ENCODE peak calls at places on chromosomes 4 and X, in nine cellular contexts. One of them, this sample, is unnamed.

GRCh38 chr4:114208747-114209146 is 229.3 kb upstream of the ARSJ start:
- DNase-seq in heart left ventricle: no peak
- DNase-seq in left lung: no peak
- DNase-seq in lower leg skin: no peak
- DNase-seq in endothelial cell: no peak
- DNase-seq in GM23338: no peak
- DNase-seq in AG04450: no peak
- DNase-seq in WERI-Rb-1: no peak
- DNase-seq in stomach: no peak
- DNase-seq in this sample: no peak

GRCh38 chrX:46180258-46180687 is 364.9 kb downstream of the ZNF674 start:
- DNase-seq in heart left ventricle: no peak
- DNase-seq in left lung: peak
- DNase-seq in lower leg skin: no peak
- DNase-seq in endothelial cell: no peak
- DNase-seq in GM23338: no peak
- DNase-seq in AG04450: no peak
- DNase-seq in WERI-Rb-1: no peak
- DNase-seq in stomach: no peak
- DNase-seq in this sample: no peak

GRCh38 chrX:150886381-150886780 is 12.1 kb downstream of the CD99L2 start:
- DNase-seq in heart left ventricle: no peak
- DNase-seq in left lung: no peak
- DNase-seq in lower leg skin: no peak
- DNase-seq in endothelial cell: no peak
- DNase-seq in GM23338: no peak
- DNase-seq in AG04450: no peak
- DNase-seq in WERI-Rb-1: no peak
- DNase-seq in stomach: no peak
- DNase-seq in this sample: no peak

GRCh38 chr4:39620551-39620950 is 18.1 kb downstream of the SMIM14 start:
- DNase-seq in heart left ventricle: no peak
- DNase-seq in left lung: no peak
- DNase-seq in lower leg skin: no peak
- DNase-seq in endothelial cell: no peak
- DNase-seq in GM23338: no peak
- DNase-seq in AG04450: no peak
- DNase-seq in WERI-Rb-1: no peak
- DNase-seq in stomach: no peak
- DNase-seq in this sample: no peak

GRCh38 chr4:38281416-38282071 is 321.3 kb downstream of the PTTG2 start:
- DNase-seq in heart left ventricle: no peak
- DNase-seq in left lung: no peak
- DNase-seq in lower leg skin: no peak
- DNase-seq in endothelial cell: no peak
- DNase-seq in GM23338: no peak
- DNase-seq in AG04450: no peak
- DNase-seq in WERI-Rb-1: no peak
- DNase-seq in stomach: no peak
- DNase-seq in this sample: no peak

GRCh38 chrX:30513284-30513683 is 64.3 kb downstream of the TASL start:
- DNase-seq in heart left ventricle: no peak
- DNase-seq in left lung: no peak
- DNase-seq in lower leg skin: no peak
- DNase-seq in endothelial cell: no peak
- DNase-seq in GM23338: peak
- DNase-seq in AG04450: no peak
- DNase-seq in WERI-Rb-1: no peak
- DNase-seq in stomach: no peak
- DNase-seq in this sample: no peak

GRCh38 chr4:77169496-77169895 is 12.5 kb downstream of the CCNG2 start:
- DNase-seq in heart left ventricle: no peak
- DNase-seq in left lung: no peak
- DNase-seq in lower leg skin: no peak
- DNase-seq in endothelial cell: no peak
- DNase-seq in GM23338: no peak
- DNase-seq in AG04450: peak
- DNase-seq in WERI-Rb-1: peak
- DNase-seq in stomach: no peak
- DNase-seq in this sample: no peak

GRCh38 chrX:35439692-35440091 is 358.4 kb upstream of the MAGEB16 start:
- DNase-seq in heart left ventricle: no peak
- DNase-seq in left lung: no peak
- DNase-seq in lower leg skin: no peak
- DNase-seq in endothelial cell: no peak
- DNase-seq in GM23338: no peak
- DNase-seq in AG04450: no peak
- DNase-seq in WERI-Rb-1: no peak
- DNase-seq in stomach: no peak
- DNase-seq in this sample: no peak

GRCh38 chrX:7582191-7582590 is 260.8 kb upstream of the VCX start:
- DNase-seq in heart left ventricle: no peak
- DNase-seq in left lung: no peak
- DNase-seq in lower leg skin: no peak
- DNase-seq in endothelial cell: no peak
- DNase-seq in GM23338: no peak
- DNase-seq in AG04450: no peak
- DNase-seq in WERI-Rb-1: no peak
- DNase-seq in stomach: no peak
- DNase-seq in this sample: no peak

GRCh38 chr4:42397256-42397634 is at the start of gene SHISA3:
- DNase-seq in heart left ventricle: no peak
- DNase-seq in left lung: no peak
- DNase-seq in lower leg skin: no peak
- DNase-seq in endothelial cell: peak
- DNase-seq in GM23338: peak
- DNase-seq in AG04450: no peak
- DNase-seq in WERI-Rb-1: peak
- DNase-seq in stomach: no peak
- DNase-seq in this sample: no peak

GRCh38 chr4:100742045-100742444 is 224.2 kb upstream of the EMCN start:
- DNase-seq in heart left ventricle: peak
- DNase-seq in left lung: no peak
- DNase-seq in lower leg skin: no peak
- DNase-seq in endothelial cell: no peak
- DNase-seq in GM23338: peak
- DNase-seq in AG04450: no peak
- DNase-seq in WERI-Rb-1: no peak
- DNase-seq in stomach: no peak
- DNase-seq in this sample: no peak

GRCh38 chr4:158821228-158822009 is 52.6 kb downstream of the FNIP2 start:
- DNase-seq in heart left ventricle: no peak
- DNase-seq in left lung: no peak
- DNase-seq in lower leg skin: no peak
- DNase-seq in endothelial cell: no peak
- DNase-seq in GM23338: no peak
- DNase-seq in AG04450: no peak
- DNase-seq in WERI-Rb-1: no peak
- DNase-seq in stomach: no peak
- DNase-seq in this sample: no peak

GRCh38 chr4:2825184-2825506 is 18.5 kb upstream of the ADD1 start:
- DNase-seq in heart left ventricle: no peak
- DNase-seq in left lung: no peak
- DNase-seq in lower leg skin: no peak
- DNase-seq in endothelial cell: no peak
- DNase-seq in GM23338: no peak
- DNase-seq in AG04450: no peak
- DNase-seq in WERI-Rb-1: no peak
- DNase-seq in stomach: no peak
- DNase-seq in this sample: no peak

GRCh38 chrX:27883468-27884092 is 75.8 kb downstream of the MAGEB10 start:
- DNase-seq in heart left ventricle: no peak
- DNase-seq in left lung: no peak
- DNase-seq in lower leg skin: no peak
- DNase-seq in endothelial cell: no peak
- DNase-seq in GM23338: peak
- DNase-seq in AG04450: no peak
- DNase-seq in WERI-Rb-1: no peak
- DNase-seq in stomach: no peak
- DNase-seq in this sample: no peak

GRCh38 chr4:25879587-25879986 is 16.8 kb upstream of the SEL1L3 start:
- DNase-seq in heart left ventricle: no peak
- DNase-seq in left lung: no peak
- DNase-seq in lower leg skin: no peak
- DNase-seq in endothelial cell: no peak
- DNase-seq in GM23338: no peak
- DNase-seq in AG04450: no peak
- DNase-seq in WERI-Rb-1: no peak
- DNase-seq in stomach: no peak
- DNase-seq in this sample: no peak

GRCh38 chr4:52780206-52780605 is 29.0 kb upstream of the ERVMER34-1 start:
- DNase-seq in heart left ventricle: peak
- DNase-seq in left lung: no peak
- DNase-seq in lower leg skin: peak
- DNase-seq in endothelial cell: no peak
- DNase-seq in GM23338: no peak
- DNase-seq in AG04450: peak
- DNase-seq in WERI-Rb-1: no peak
- DNase-seq in stomach: no peak
- DNase-seq in this sample: no peak

GRCh38 chr4:78889955-78890354 is 49.3 kb downstream of the PAQR3 start:
- DNase-seq in heart left ventricle: no peak
- DNase-seq in left lung: no peak
- DNase-seq in lower leg skin: no peak
- DNase-seq in endothelial cell: no peak
- DNase-seq in GM23338: no peak
- DNase-seq in AG04450: no peak
- DNase-seq in WERI-Rb-1: no peak
- DNase-seq in stomach: no peak
- DNase-seq in this sample: no peak

GRCh38 chrX:68936608-68937007 is 107.8 kb downstream of the EFNB1 start:
- DNase-seq in heart left ventricle: no peak
- DNase-seq in left lung: no peak
- DNase-seq in lower leg skin: peak
- DNase-seq in endothelial cell: no peak
- DNase-seq in GM23338: no peak
- DNase-seq in AG04450: peak
- DNase-seq in WERI-Rb-1: no peak
- DNase-seq in stomach: peak
- DNase-seq in this sample: no peak

GRCh38 chr4:66564901-66565648 is 894.8 kb upstream of the EPHA5 start:
- DNase-seq in heart left ventricle: no peak
- DNase-seq in left lung: no peak
- DNase-seq in lower leg skin: no peak
- DNase-seq in endothelial cell: no peak
- DNase-seq in GM23338: no peak
- DNase-seq in AG04450: no peak
- DNase-seq in WERI-Rb-1: no peak
- DNase-seq in stomach: no peak
- DNase-seq in this sample: no peak

GRCh38 chrX:31658360-31658759 is 586.5 kb upstream of the FTHL17 start:
- DNase-seq in heart left ventricle: no peak
- DNase-seq in left lung: no peak
- DNase-seq in lower leg skin: no peak
- DNase-seq in endothelial cell: no peak
- DNase-seq in GM23338: peak
- DNase-seq in AG04450: no peak
- DNase-seq in WERI-Rb-1: no peak
- DNase-seq in stomach: no peak
- DNase-seq in this sample: no peak
- TF ChIP-seq CTCF in heart left ventricle: peak
- TF ChIP-seq CTCF in left lung: peak
- TF ChIP-seq CTCF in lower leg skin: no peak
- TF ChIP-seq CTCF in endothelial cell: peak
- TF ChIP-seq CTCF in GM23338: peak
- TF ChIP-seq CTCF in AG04450: peak
- TF ChIP-seq CTCF in WERI-Rb-1: no peak
- TF ChIP-seq CTCF in stomach: peak
- TF ChIP-seq CTCF in this sample: no peak

DNA sequence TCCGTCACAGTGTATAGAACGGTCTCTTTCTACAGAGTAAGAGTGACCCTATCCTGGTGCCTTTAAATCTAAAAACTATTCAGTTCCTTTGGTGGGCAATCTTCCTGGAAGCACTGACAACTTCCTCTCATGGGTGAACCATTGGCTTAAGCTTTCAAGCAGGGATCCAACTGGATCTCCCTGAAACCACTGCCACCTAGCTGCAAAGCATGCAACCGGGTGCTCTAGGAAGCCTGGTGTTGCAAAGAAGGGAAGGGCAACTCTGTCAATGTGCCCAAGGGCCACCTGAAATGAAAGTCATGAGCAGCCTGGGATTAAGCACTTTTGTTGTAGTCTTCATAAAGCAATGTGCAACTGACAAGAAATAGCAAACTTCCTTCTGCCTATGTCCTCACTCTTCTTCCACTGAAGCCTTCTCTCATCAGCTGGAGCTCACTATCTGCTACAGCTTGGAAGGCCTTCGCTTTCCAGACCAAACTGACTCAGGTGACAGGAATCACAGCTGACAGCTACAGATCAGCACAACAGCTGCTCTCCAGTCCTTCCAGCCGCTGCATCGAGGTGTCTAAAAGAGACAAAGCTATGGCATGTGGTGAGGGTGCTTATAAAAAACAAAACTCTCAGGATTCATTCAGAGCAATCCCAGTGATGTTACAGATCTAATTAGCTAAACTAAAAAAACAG is 46.1 kb downstream of the SETD7 start:
- DNase-seq in heart left ventricle: peak
- DNase-seq in left lung: no peak
- DNase-seq in lower leg skin: no peak
- DNase-seq in endothelial cell: peak
- DNase-seq in GM23338: peak
- DNase-seq in AG04450: no peak
- DNase-seq in WERI-Rb-1: peak
- DNase-seq in stomach: peak
- DNase-seq in this sample: no peak
- TF ChIP-seq CTCF in heart left ventricle: peak
- TF ChIP-seq CTCF in left lung: no peak
- TF ChIP-seq CTCF in lower leg skin: no peak
- TF ChIP-seq CTCF in endothelial cell: no peak
- TF ChIP-seq CTCF in GM23338: peak
- TF ChIP-seq CTCF in AG04450: peak
- TF ChIP-seq CTCF in WERI-Rb-1: peak
- TF ChIP-seq CTCF in stomach: no peak
- TF ChIP-seq CTCF in this sample: no peak

DNA sequence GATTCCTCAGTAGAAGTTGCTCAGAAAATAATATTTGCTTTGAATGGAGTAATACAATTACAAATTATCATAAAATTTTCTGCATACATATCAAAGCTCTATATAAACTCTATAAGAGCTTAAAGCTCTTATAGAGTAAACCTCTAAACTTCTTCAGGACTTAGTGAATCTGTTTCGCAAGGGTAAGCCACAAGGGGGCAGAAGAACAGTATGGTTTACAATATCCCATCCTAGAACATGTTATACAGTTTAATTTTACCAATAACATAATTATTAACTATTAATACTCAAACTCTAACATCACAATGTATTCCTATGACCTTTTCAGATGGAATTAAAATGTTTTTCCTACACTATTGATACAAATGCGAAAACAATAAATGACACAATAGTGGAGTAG is 33.8 kb upstream of the SPANXN1 start:
- DNase-seq in heart left ventricle: no peak
- DNase-seq in left lung: no peak
- DNase-seq in lower leg skin: no peak
- DNase-seq in endothelial cell: no peak
- DNase-seq in GM23338: peak
- DNase-seq in AG04450: no peak
- DNase-seq in WERI-Rb-1: no peak
- DNase-seq in stomach: no peak
- DNase-seq in this sample: no peak
- TF ChIP-seq CTCF in heart left ventricle: peak
- TF ChIP-seq CTCF in left lung: no peak
- TF ChIP-seq CTCF in lower leg skin: no peak
- TF ChIP-seq CTCF in endothelial cell: no peak
- TF ChIP-seq CTCF in GM23338: peak
- TF ChIP-seq CTCF in AG04450: no peak
- TF ChIP-seq CTCF in WERI-Rb-1: no peak
- TF ChIP-seq CTCF in stomach: no peak
- TF ChIP-seq CTCF in this sample: no peak

GRCh38 chr4:134935320-134935719 is 733.7 kb upstream of the PABPC4L start:
- DNase-seq in heart left ventricle: no peak
- DNase-seq in left lung: no peak
- DNase-seq in lower leg skin: no peak
- DNase-seq in endothelial cell: peak
- DNase-seq in GM23338: peak
- DNase-seq in AG04450: no peak
- DNase-seq in WERI-Rb-1: peak
- DNase-seq in stomach: peak
- DNase-seq in this sample: no peak
- TF ChIP-seq CTCF in heart left ventricle: no peak
- TF ChIP-seq CTCF in left lung: no peak
- TF ChIP-seq CTCF in lower leg skin: no peak
- TF ChIP-seq CTCF in endothelial cell: peak
- TF ChIP-seq CTCF in GM23338: peak
- TF ChIP-seq CTCF in AG04450: peak
- TF ChIP-seq CTCF in WERI-Rb-1: peak
- TF ChIP-seq CTCF in stomach: peak
- TF ChIP-seq CTCF in this sample: no peak